ENCODE peak calls at places on chromosomes 13 and 19, in ten cellular contexts. Z is ovary, I is tibial nerve, Q is Peyer's patch, O is stomach, C is heart left ventricle, A is uterus, F is right lobe of liver, B is spleen, T is A549. M is an unnamed sample.

GRCh38 chr19:6720369-6721112 is at the start of gene C3:
- DNase-seq in Z (peak), I (peak), Q (no peak), O (peak), C (peak), A (peak), F (peak), B (no peak), T (peak), M (no peak)

GRCh38 chr13:110338441-110339101 is 31.5 kb downstream of the COL4A2 start:
- DNase-seq in Z (peak), I (peak), Q (no peak), O (no peak), C (peak), A (peak), F (no peak), B (no peak), T (no peak), M (no peak)

GRCh38 chr19:48900477-48901452 is 653 bp downstream of the NUCB1 start:
- DNase-seq in Z (no peak), I (no peak), Q (no peak), O (no peak), C (no peak), A (no peak), F (no peak), B (peak), T (no peak), M (no peak)

GRCh38 chr13:32883501-32883900 is 132.7 kb upstream of the KL start:
- DNase-seq in Z (no peak), I (peak), Q (no peak), O (no peak), C (no peak), A (peak), F (no peak), B (no peak), T (no peak), M (no peak)

GRCh38 chr19:13959962-13960862 is 7.9 kb downstream of the DCAF15 start:
- DNase-seq in Z (no peak), I (no peak), Q (no peak), O (no peak), C (no peak), A (no peak), F (no peak), B (no peak), T (peak), M (no peak)

GRCh38 chr19:18508585-18508984 is 13.3 kb downstream of the ELL start:
- DNase-seq in Z (no peak), I (no peak), Q (no peak), O (no peak), C (no peak), A (no peak), F (no peak), B (no peak), T (no peak), M (no peak)

GRCh38 chr19:31725051-31725450 is 375.8 kb upstream of the TSHZ3 start:
- DNase-seq in Z (no peak), I (no peak), Q (no peak), O (no peak), C (no peak), A (no peak), F (no peak), B (no peak), T (no peak), M (no peak)

GRCh38 chr19:42452590-42452989 is 9.8 kb upstream of the CXCL17 start:
- DNase-seq in Z (no peak), I (no peak), Q (no peak), O (no peak), C (no peak), A (no peak), F (no peak), B (no peak), T (no peak), M (no peak)

GRCh38 chr13:107347641-107348369 is 779.9 kb upstream of the ARGLU1 start:
- DNase-seq in Z (no peak), I (no peak), Q (no peak), O (no peak), C (no peak), A (no peak), F (no peak), B (no peak), T (no peak), M (no peak)

GRCh38 chr13:39557285-39557955 is 45.6 kb downstream of the LHFPL6 start:
- DNase-seq in Z (no peak), I (no peak), Q (no peak), O (no peak), C (no peak), A (no peak), F (no peak), B (no peak), T (no peak), M (no peak)

GRCh38 chr13:93289842-93290241 is 63.2 kb downstream of the GPC6 start:
- DNase-seq in Z (no peak), I (no peak), Q (no peak), O (no peak), C (no peak), A (no peak), F (no peak), B (no peak), T (no peak), M (no peak)

GRCh38 chr13:21573920-21574712 is 29.9 kb downstream of the MICU2 start:
- DNase-seq in Z (no peak), I (no peak), Q (no peak), O (no peak), C (no peak), A (no peak), F (no peak), B (no peak), T (no peak), M (no peak)

GRCh38 chr13:63396746-63397145 is 1981.1 kb upstream of the PCDH20 start:
- DNase-seq in Z (no peak), I (no peak), Q (no peak), O (no peak), C (no peak), A (no peak), F (no peak), B (peak), T (no peak), M (no peak)

GRCh38 chr19:15025237-15025636 is 24.0 kb upstream of the CASP14 start:
- DNase-seq in Z (no peak), I (no peak), Q (no peak), O (no peak), C (no peak), A (no peak), F (no peak), B (no peak), T (peak), M (peak)

GRCh38 chr13:75762066-75762937 is 126.2 kb downstream of the LMO7 start:
- DNase-seq in Z (no peak), I (no peak), Q (no peak), O (peak), C (no peak), A (no peak), F (no peak), B (no peak), T (no peak), M (no peak)

GRCh38 chr19:43618921-43619261 is 538 bp downstream of the ZNF428 start:
- DNase-seq in Z (no peak), I (no peak), Q (no peak), O (no peak), C (no peak), A (no peak), F (peak), B (no peak), T (peak), M (no peak)

GRCh38 chr19:6849876-6850275 is 37.5 kb upstream of the ADGRE1 start:
- DNase-seq in Z (no peak), I (no peak), Q (no peak), O (no peak), C (no peak), A (no peak), F (no peak), B (no peak), T (no peak), M (no peak)

GRCh38 chr13:75329097-75329496 is 152.9 kb downstream of the TBC1D4 start:
- DNase-seq in Z (no peak), I (no peak), Q (no peak), O (no peak), C (no peak), A (no peak), F (no peak), B (no peak), T (no peak), M (no peak)

GRCh38 chr13:71625183-71625582 is 241.8 kb downstream of the DACH1 start:
- DNase-seq in Z (no peak), I (no peak), Q (no peak), O (no peak), C (no peak), A (no peak), F (no peak), B (no peak), T (no peak), M (no peak)

GRCh38 chr13:43364210-43365041 is 341.0 kb downstream of the DNAJC15 start:
- DNase-seq in Z (no peak), I (no peak), Q (no peak), O (no peak), C (peak), A (no peak), F (no peak), B (no peak), T (no peak), M (no peak)

GRCh38 chr13:59834801-59835200 is 328.9 kb downstream of the DIAPH3 start:
- DNase-seq in Z (no peak), I (no peak), Q (no peak), O (no peak), C (no peak), A (no peak), F (no peak), B (no peak), T (no peak), M (no peak)

GRCh38 chr19:45468159-45468651 is 409 bp downstream of the FOSB start:
- DNase-seq in Z (peak), I (peak), Q (peak), O (peak), C (peak), A (no peak), F (no peak), B (peak), T (no peak), M (no peak)

GRCh38 chr13:55155046-55155445 is 1985.7 kb upstream of the PRR20A start:
- DNase-seq in Z (no peak), I (no peak), Q (no peak), O (no peak), C (no peak), A (no peak), F (no peak), B (no peak), T (no peak), M (no peak)

GRCh38 chr13:67844544-67844943 is 614.4 kb upstream of the PCDH9 start:
- DNase-seq in Z (no peak), I (no peak), Q (no peak), O (no peak), C (no peak), A (no peak), F (no peak), B (no peak), T (no peak), M (no peak)

GRCh38 chr19:15264061-15264932 is 32.0 kb upstream of the EPHX3 start:
- DNase-seq in Z (peak), I (peak), Q (peak), O (peak), C (peak), A (peak), F (peak), B (peak), T (peak), M (no peak)

GRCh38 chr13:20193142-20193923 is 595 bp upstream of the GJB2 start:
- DNase-seq in Z (no peak), I (no peak), Q (no peak), O (no peak), C (no peak), A (no peak), F (no peak), B (no peak), T (no peak), M (no peak)

GRCh38 chr19:14540741-14541525 is 11.5 kb downstream of the TECR start:
- DNase-seq in Z (no peak), I (no peak), Q (no peak), O (no peak), C (no peak), A (no peak), F (no peak), B (no peak), T (no peak), M (no peak)

GRCh38 chr13:106619688-106620555 is 52.0 kb upstream of the ARGLU1 start:
- DNase-seq in Z (peak), I (peak), Q (no peak), O (no peak), C (no peak), A (peak), F (peak), B (no peak), T (peak), M (peak)

GRCh38 chr13:72696590-72696989 is 30.8 kb downstream of the MZT1 start:
- DNase-seq in Z (no peak), I (no peak), Q (no peak), O (no peak), C (no peak), A (no peak), F (no peak), B (no peak), T (no peak), M (no peak)

GRCh38 chr13:30787747-30788535 is 52.6 kb downstream of the ALOX5AP start:
- DNase-seq in Z (no peak), I (no peak), Q (no peak), O (no peak), C (no peak), A (no peak), F (no peak), B (no peak), T (no peak), M (no peak)

GRCh38 chr13:81683526-81683925 is 1342.6 kb upstream of the SPRY2 start:
- DNase-seq in Z (no peak), I (no peak), Q (no peak), O (no peak), C (no peak), A (no peak), F (no peak), B (no peak), T (no peak), M (no peak)

GRCh38 chr13:31278874-31279273 is 79.1 kb downstream of the B3GLCT start:
- DNase-seq in Z (no peak), I (no peak), Q (no peak), O (no peak), C (no peak), A (no peak), F (no peak), B (no peak), T (no peak), M (no peak)

GRCh38 chr19:18751571-18751970 is 39.5 kb downstream of the COMP start:
- DNase-seq in Z (no peak), I (no peak), Q (no peak), O (no peak), C (no peak), A (no peak), F (no peak), B (no peak), T (no peak), M (no peak)

GRCh38 chr13:106867249-106867648 is 299.3 kb upstream of the ARGLU1 start:
- DNase-seq in Z (no peak), I (no peak), Q (no peak), O (peak), C (no peak), A (no peak), F (no peak), B (no peak), T (no peak), M (no peak)

GRCh38 chr13:41284512-41285288 is 21.3 kb upstream of the MTRF1 start:
- DNase-seq in Z (no peak), I (no peak), Q (no peak), O (peak), C (no peak), A (no peak), F (no peak), B (no peak), T (peak), M (no peak)

DNA sequence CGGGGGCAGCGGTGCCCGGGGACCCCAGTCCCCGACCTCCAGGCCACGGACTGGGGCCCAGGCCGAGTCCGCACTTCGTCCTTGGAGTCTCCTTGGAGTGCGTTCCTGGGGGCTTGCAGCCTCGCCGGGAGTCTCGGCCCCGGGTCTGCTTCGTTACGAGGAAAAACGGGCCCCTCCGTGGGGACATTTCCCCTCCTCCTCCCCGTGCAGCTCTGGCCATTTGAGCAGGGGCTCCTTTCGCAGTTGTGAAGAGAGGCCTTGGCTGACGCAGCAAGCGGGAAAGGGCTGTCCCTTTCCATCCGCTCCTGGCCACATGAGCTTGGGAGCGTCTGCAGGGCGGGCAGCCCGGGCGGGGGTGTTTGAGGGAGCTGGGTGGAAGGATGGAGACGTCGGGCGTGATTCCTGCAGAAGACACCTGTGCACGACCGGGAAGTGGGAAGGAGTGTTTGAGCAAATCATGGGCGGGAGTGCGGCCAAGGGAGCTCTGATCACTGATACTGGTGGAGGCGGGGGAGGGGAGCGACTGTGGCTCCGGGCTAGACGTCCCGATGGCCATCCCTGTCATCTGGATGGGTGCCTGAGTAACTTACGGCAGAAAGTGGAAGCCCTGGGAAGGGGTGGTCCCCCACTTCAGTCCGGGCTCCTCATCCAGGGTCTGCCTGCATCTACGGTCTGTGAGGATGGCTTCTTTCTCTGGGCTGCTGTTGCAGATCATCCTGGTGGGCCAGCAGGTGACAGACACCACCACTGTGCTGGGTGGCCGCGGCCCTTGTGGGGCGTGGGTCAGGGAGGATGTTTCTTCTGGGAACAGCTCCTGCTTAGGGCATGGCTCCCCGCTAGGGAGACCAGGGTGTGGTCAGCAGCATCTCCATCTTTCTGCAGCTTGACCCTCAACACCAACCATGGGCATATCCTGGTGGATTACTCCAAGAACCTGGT is 736 bp downstream of the GPI start:
- DNase-seq in Z (peak), I (no peak), Q (peak), O (peak), C (peak), A (peak), F (peak), B (peak), T (no peak), M (peak)
- TF ChIP-seq POLR2A in Z (no peak), I (no peak), Q (no peak), O (no peak), C (no peak), A (no peak), F (no peak), B (no peak), T (no peak), M (no peak)

DNA sequence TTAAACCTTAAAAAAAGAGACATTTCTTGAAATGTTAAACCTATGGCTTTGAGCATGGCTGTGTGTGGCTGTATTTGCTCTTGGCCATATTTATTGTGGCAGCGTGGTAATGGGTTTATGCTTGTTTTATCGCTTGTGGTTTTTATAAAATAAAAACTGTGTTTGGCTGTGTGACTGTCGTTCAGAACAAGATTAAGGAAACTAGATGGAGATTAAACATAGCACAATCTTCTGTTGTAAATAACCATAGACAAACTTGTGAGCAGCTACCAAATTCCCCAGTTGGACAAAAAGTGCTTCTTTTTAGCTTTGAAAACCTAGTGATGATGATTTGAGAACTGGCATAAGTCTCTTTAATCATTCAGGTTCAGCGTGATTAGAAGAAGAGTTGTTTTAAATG is 191.0 kb downstream of the GGACT start:
- DNase-seq in Z (no peak), I (no peak), Q (no peak), O (no peak), C (no peak), A (no peak), F (no peak), B (no peak), T (no peak), M (no peak)
- TF ChIP-seq POLR2A in Z (no peak), I (no peak), Q (no peak), O (no peak), C (no peak), A (no peak), F (no peak), B (no peak), T (no peak), M (no peak)

DNA sequence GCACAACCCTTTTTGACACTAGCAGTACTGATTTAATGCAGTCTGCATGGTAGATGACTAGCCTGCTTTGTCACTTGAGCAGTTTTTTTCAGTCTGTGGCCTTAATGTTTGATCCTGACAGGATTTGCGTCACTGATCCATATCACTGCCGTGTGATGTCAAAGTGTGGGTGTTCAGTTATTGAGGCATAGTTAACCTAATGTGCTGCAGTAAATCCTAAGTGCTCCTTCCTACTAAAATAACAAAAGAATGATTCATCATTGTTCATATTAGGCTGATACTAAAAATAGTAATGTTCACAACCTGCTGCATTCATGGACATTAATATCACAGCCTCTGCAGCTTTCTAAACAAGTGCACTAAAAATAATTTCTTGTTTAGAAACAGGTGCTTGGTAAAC is 121.9 kb upstream of the MLNR start:
- DNase-seq in Z (no peak), I (no peak), Q (no peak), O (no peak), C (peak), A (peak), F (no peak), B (no peak), T (no peak), M (no peak)
- TF ChIP-seq POLR2A in Z (no peak), I (no peak), Q (no peak), O (no peak), C (no peak), A (no peak), F (peak), B (no peak), T (no peak), M (no peak)

GRCh38 chr13:36997716-36998427 is 1.3 kb downstream of the ALG5 start:
- DNase-seq in Z (no peak), I (no peak), Q (no peak), O (no peak), C (no peak), A (no peak), F (no peak), B (no peak), T (no peak), M (no peak)

GRCh38 chr13:37001921-37002250 is 1.3 kb downstream of the EXOSC8 start:
- DNase-seq in Z (no peak), I (no peak), Q (no peak), O (no peak), C (no peak), A (no peak), F (no peak), B (no peak), T (no peak), M (no peak)

GRCh38 chr13:36998624-36999041 is 507 bp downstream of the ALG5 start:
- DNase-seq in Z (peak), I (no peak), Q (peak), O (no peak), C (peak), A (peak), F (peak), B (peak), T (no peak), M (no peak)

DNA sequence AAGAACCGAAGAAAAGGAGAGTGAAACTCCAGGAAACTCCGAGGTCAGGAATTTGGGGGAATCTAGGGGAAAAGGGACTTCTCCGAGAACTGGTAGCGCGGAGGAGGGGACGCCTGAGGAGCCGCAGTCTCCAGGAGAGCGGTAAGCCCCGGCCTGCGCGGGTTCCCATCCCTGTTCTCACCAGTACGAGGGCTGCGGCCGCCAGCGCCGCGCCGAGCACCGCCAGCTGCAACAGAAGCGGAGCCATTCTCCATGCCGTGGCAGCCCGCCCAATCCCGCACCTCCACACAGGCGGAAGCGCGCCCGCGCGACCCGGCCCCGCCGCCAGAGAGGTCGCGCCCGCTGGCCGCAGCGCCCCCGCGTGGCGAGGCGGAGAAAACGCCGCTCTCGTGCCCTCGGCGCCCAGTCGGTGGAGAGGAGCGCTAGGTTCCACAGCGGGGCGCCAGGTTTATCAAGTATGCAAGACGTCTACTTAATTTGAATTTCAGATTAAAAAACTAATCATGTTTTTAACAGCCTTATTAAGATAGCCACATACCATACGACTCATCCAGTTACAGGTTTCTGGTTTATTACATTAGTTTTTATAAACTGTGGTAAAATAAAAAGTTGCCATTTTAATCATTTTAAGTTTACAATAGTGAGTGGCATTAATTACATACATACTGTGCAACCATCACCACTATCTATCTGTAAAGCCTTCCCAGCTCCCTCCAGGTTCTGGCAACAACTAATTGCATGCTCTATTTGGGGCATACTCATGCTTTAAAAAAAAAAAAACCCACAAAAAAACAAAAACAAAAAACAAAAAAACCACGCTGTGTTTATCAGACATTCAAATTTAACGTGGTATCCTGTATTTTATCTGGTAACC is at the start of gene ALG5:
- DNase-seq in Z (peak), I (peak), Q (peak), O (peak), C (peak), A (peak), F (peak), B (peak), T (peak), M (peak)
- TF ChIP-seq POLR2A in Z (peak), I (no peak), Q (peak), O (no peak), C (peak), A (peak), F (peak), B (no peak), T (peak), M (peak)